ENCODE peak calls at places on chromosomes 16 and 17, in eight cellular contexts. G is amniotic epithelial cell; J is NCI-H1048; H is activated CD4-positive, alpha-beta T cell treated with anti-CD3 and anti-CD28 coated beads, Interleukin-2, amount 50 U/mL, for 4 hours; C is RPMI8226; S is activated CD8-positive, alpha-beta memory T cell treated with anti-CD3 and anti-CD28 coated beads, Interleukin-2, amount 50 U/mL, for 48 hours; V is heart left ventricle; X is AG04449. F is an unnamed sample.

GRCh38 chr16:83138976-83139690 is 512.4 kb downstream of the CDH13 start:
- DNase-seq in C (no peak), S (no peak), J (no peak), H (no peak), X (no peak), V (no peak), G (no peak), F (peak; percentile 52)

GRCh38 chr16:72768611-72769010 is 279.3 kb downstream of the ZFHX3 start:
- DNase-seq in G (no peak), H (no peak), J (no peak), V (no peak), S (no peak), X (no peak), C (no peak), F (peak; percentile 23)

GRCh38 chr17:8375738-8376259 is 705 bp downstream of the KRABD2 start:
- DNase-seq in J (no peak), C (no peak), X (no peak), G (peak; percentile 17), H (no peak), V (no peak), S (no peak), F (no peak)

GRCh38 chr17:50841949-50842354 is 6.6 kb downstream of the WFIKKN2 start:
- DNase-seq in J (no peak), G (peak; percentile 45), S (peak; percentile 76), H (peak; percentile 29), X (no peak), C (peak; percentile 77), V (peak; percentile 81), F (peak; percentile 63)

GRCh38 chr16:81483064-81483969 is 38.7 kb downstream of the CMIP start:
- DNase-seq in H (no peak), S (no peak), X (no peak), C (no peak), G (peak; percentile 68), V (no peak), J (no peak), F (peak; percentile 75)

GRCh38 chr16:59060212-59060611 is 326.1 kb upstream of the GOT2 start:
- DNase-seq in C (no peak), X (peak; percentile 65), V (no peak), J (no peak), G (peak; percentile 72), H (no peak), S (no peak), F (peak; percentile 14)

GRCh38 chr16:23506606-23506994 is 3.7 kb downstream of the GGA2 start:
- DNase-seq in X (no peak), J (no peak), G (no peak), H (no peak), V (no peak), C (no peak), S (no peak), F (no peak)

GRCh38 chr17:76529643-76530488 is 7.6 kb downstream of the CYGB start:
- DNase-seq in J (no peak), X (no peak), V (peak; percentile 95), G (peak; percentile 79), C (peak; percentile 27), H (no peak), S (no peak), F (peak; percentile 98)

GRCh38 chr17:80187493-80187892 is 17.7 kb downstream of the CARD14 start:
- DNase-seq in G (peak; percentile 13), V (peak; percentile 77), X (no peak), S (no peak), J (no peak), H (no peak), C (no peak), F (peak; percentile 56)

GRCh38 chr17:70239391-70239826 is 70.1 kb downstream of the KCNJ2 start:
- DNase-seq in V (no peak), X (no peak), G (peak; percentile 84), C (no peak), S (no peak), J (no peak), H (no peak), F (no peak)

GRCh38 chr16:181668-182021 is 1.4 kb downstream of the HBQ1 start:
- DNase-seq in S (no peak), G (no peak), V (no peak), J (no peak), H (no peak), X (no peak), C (no peak), F (no peak)

GRCh38 chr16:86771506-86772230 is 193.3 kb downstream of the FOXL1 start:
- DNase-seq in S (no peak), H (no peak), X (no peak), C (no peak), G (no peak), V (no peak), J (no peak), F (no peak)

GRCh38 chr17:68455756-68456528 is 1.4 kb downstream of the WIPI1 start:
- DNase-seq in C (no peak), J (peak; percentile 70), X (peak; percentile 68), V (no peak), G (peak; percentile 97), S (no peak), H (no peak), F (peak; percentile 96)

GRCh38 chr16:89116341-89117238 is 22.9 kb downstream of the ACSF3 start:
- DNase-seq in X (no peak), S (no peak), J (no peak), G (no peak), H (no peak), V (peak; percentile 52), C (no peak), F (no peak)

GRCh38 chr16:82641336-82641984 is 14.7 kb downstream of the CDH13 start:
- DNase-seq in V (no peak), C (no peak), X (no peak), H (no peak), J (no peak), S (no peak), G (no peak), F (peak; percentile 56)